ENCODE peak calls at places on chromosome 1, in eight cellular contexts. W is SK-N-SH, Q is transverse colon, M is breast epithelium, X is HL-60, D is Panc1, N is K562, A is stomach. P is an unnamed sample.

GRCh38 chr1:245721488-245721887 is 566.7 kb downstream of the KIF26B start:
- DNase-seq in W (no peak), Q (no peak), M (no peak), X (no peak), D (no peak), N (no peak), A (no peak), P (no peak)

GRCh38 chr1:247421074-247421473 is 5.1 kb downstream of the NLRP3 start:
- DNase-seq in W (no peak), Q (no peak), M (no peak), X (no peak), D (no peak), N (no peak), A (no peak), P (no peak)

GRCh38 chr1:16367968-16368910 is 1.2 kb downstream of the SZRD1 start:
- DNase-seq in W (no peak), Q (no peak), M (no peak), X (no peak), D (no peak), N (peak), A (no peak), P (no peak)

GRCh38 chr1:80427886-80428285 is 1372.8 kb upstream of the ADGRL2 start:
- DNase-seq in W (no peak), Q (no peak), M (no peak), X (no peak), D (no peak), N (no peak), A (no peak), P (no peak)

GRCh38 chr1:14466006-14466405 is 132.5 kb upstream of the KAZN start:
- DNase-seq in W (no peak), Q (no peak), M (no peak), X (no peak), D (no peak), N (no peak), A (no peak), P (no peak)

GRCh38 chr1:27000092-27000816 is 6.8 kb downstream of the TRNP1 start:
- DNase-seq in W (no peak), Q (no peak), M (no peak), X (no peak), D (no peak), N (no peak), A (no peak), P (no peak)

GRCh38 chr1:37795340-37796110 is 1.9 kb downstream of the MANEAL start:
- DNase-seq in W (peak), Q (peak), M (peak), X (peak), D (no peak), N (peak), A (peak), P (no peak)

GRCh38 chr1:17922833-17923232 is 167.7 kb downstream of the ACTL8 start:
- DNase-seq in W (peak), Q (peak), M (no peak), X (peak), D (no peak), N (peak), A (peak), P (no peak)

GRCh38 chr1:100443739-100444571 is 91.6 kb downstream of the CDC14A start:
- DNase-seq in W (no peak), Q (no peak), M (no peak), X (no peak), D (no peak), N (no peak), A (no peak), P (peak)

GRCh38 chr1:31637915-31638673 is 6.6 kb downstream of the PEF1 start:
- DNase-seq in W (no peak), Q (peak), M (no peak), X (no peak), D (no peak), N (no peak), A (no peak), P (no peak)

GRCh38 chr1:181676269-181676668 is 193.0 kb downstream of the CACNA1E start:
- DNase-seq in W (peak), Q (peak), M (no peak), X (peak), D (peak), N (peak), A (peak), P (no peak)

GRCh38 chr1:235343726-235344125 is 15.4 kb downstream of the GGPS1 start:
- DNase-seq in W (no peak), Q (no peak), M (no peak), X (no peak), D (no peak), N (no peak), A (no peak), P (no peak)

GRCh38 chr1:212186427-212187207 is 98.6 kb upstream of the PPP2R5A start:
- DNase-seq in W (no peak), Q (peak), M (no peak), X (peak), D (no peak), N (no peak), A (peak), P (no peak)

GRCh38 chr1:198927129-198927528 is 288.3 kb downstream of the PTPRC start:
- DNase-seq in W (no peak), Q (no peak), M (no peak), X (no peak), D (no peak), N (no peak), A (no peak), P (no peak)

GRCh38 chr1:193216920-193217319 is 30.5 kb upstream of the B3GALT2 start:
- DNase-seq in W (no peak), Q (no peak), M (no peak), X (no peak), D (no peak), N (no peak), A (no peak), P (no peak)

GRCh38 chr1:218165687-218166088 is 119.4 kb upstream of the RRP15 start:
- DNase-seq in W (no peak), Q (no peak), M (no peak), X (no peak), D (no peak), N (no peak), A (no peak), P (no peak)

GRCh38 chr1:198155253-198155652 is 1.5 kb upstream of the NEK7 start:
- DNase-seq in W (no peak), Q (no peak), M (no peak), X (no peak), D (no peak), N (no peak), A (no peak), P (no peak)

GRCh38 chr1:235763962-235764361 is 102.7 kb downstream of the LYST start:
- DNase-seq in W (no peak), Q (no peak), M (no peak), X (no peak), D (no peak), N (no peak), A (no peak), P (no peak)

GRCh38 chr1:232037774-232038388 is 411.3 kb downstream of the DISC1 start:
- DNase-seq in W (no peak), Q (no peak), M (no peak), X (no peak), D (no peak), N (no peak), A (no peak), P (no peak)

GRCh38 chr1:73998348-73998959 is 199.5 kb downstream of the LRRIQ3 start:
- DNase-seq in W (peak), Q (no peak), M (no peak), X (no peak), D (peak), N (no peak), A (no peak), P (no peak)

GRCh38 chr1:193629875-193630274 is 443.5 kb upstream of the B3GALT2 start:
- DNase-seq in W (no peak), Q (no peak), M (no peak), X (no peak), D (no peak), N (no peak), A (no peak), P (no peak)

GRCh38 chr1:229091721-229092136 is 179.2 kb upstream of the RAB4A start:
- DNase-seq in W (no peak), Q (no peak), M (no peak), X (no peak), D (no peak), N (no peak), A (peak), P (no peak)

GRCh38 chr1:55444660-55445059 is 229.5 kb upstream of the USP24 start:
- DNase-seq in W (no peak), Q (no peak), M (no peak), X (no peak), D (no peak), N (no peak), A (no peak), P (no peak)

GRCh38 chr1:55445416-55445815 is 230.3 kb upstream of the USP24 start:
- DNase-seq in W (no peak), Q (no peak), M (no peak), X (no peak), D (no peak), N (no peak), A (no peak), P (no peak)

GRCh38 chr1:55448261-55448660 is 233.1 kb upstream of the USP24 start:
- DNase-seq in W (no peak), Q (no peak), M (no peak), X (no peak), D (no peak), N (no peak), A (no peak), P (no peak)

GRCh38 chr1:55446351-55446750 is 231.2 kb upstream of the USP24 start:
- DNase-seq in W (no peak), Q (no peak), M (no peak), X (no peak), D (no peak), N (no peak), A (no peak), P (no peak)

GRCh38 chr1:55447488-55447887 is 232.3 kb upstream of the USP24 start:
- DNase-seq in W (no peak), Q (no peak), M (no peak), X (no peak), D (peak), N (no peak), A (no peak), P (no peak)
- H3K27ac ChIP-seq in W (no peak), Q (no peak), M (no peak), X (no peak), D (no peak), N (no peak), A (no peak), P (no peak)

GRCh38 chr1:52559875-52560274 is 7.0 kb upstream of the TUT4 start:
- DNase-seq in W (no peak), Q (no peak), M (no peak), X (no peak), D (no peak), N (no peak), A (no peak), P (no peak)
- TF ChIP-seq POLR2AphosphoS5 in W (no peak), Q (no peak), M (no peak), X (no peak), D (no peak), N (no peak), A (no peak), P (no peak)

DNA sequence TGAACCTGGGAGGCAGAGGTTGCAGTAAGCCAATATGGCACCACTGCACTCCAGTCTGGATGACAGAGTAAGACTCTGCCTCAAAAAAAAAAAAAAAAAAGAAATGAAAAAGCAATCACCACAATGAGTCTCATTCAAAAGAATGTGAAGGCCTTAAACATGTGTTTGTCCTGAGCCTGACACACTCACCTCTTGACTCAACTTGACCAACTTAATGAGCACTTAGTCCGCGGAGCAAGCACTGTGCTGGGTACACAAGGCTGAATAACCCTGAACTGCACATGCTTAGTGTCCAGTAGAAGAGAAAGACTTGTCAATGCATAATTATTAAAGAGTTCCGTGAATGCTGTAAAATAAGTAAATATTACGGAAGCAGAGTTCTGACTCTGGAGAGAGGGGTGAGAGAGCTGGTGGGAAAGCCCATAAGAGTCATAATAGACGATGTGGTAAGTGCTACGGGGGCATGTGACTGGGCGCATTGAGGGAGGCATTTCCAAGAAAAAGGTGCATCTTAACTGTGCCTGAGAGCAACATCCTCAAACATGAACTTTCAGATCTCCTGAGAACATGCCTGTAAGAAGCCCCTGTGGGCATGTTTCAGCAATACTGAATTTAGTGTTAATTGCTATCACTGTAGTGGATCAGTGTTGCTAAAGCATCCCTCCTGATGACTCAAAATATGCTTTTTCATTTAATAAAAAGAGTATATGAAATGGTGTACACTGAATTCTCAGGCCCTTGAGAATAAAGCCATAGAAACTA is 27.2 kb downstream of the MCOLN2 start:
- DNase-seq in W (no peak), Q (no peak), M (no peak), X (no peak), D (no peak), N (no peak), A (no peak), P (no peak)
- H3K27ac ChIP-seq in W (no peak), Q (no peak), M (no peak), X (no peak), D (no peak), N (no peak), A (no peak), P (no peak)

DNA sequence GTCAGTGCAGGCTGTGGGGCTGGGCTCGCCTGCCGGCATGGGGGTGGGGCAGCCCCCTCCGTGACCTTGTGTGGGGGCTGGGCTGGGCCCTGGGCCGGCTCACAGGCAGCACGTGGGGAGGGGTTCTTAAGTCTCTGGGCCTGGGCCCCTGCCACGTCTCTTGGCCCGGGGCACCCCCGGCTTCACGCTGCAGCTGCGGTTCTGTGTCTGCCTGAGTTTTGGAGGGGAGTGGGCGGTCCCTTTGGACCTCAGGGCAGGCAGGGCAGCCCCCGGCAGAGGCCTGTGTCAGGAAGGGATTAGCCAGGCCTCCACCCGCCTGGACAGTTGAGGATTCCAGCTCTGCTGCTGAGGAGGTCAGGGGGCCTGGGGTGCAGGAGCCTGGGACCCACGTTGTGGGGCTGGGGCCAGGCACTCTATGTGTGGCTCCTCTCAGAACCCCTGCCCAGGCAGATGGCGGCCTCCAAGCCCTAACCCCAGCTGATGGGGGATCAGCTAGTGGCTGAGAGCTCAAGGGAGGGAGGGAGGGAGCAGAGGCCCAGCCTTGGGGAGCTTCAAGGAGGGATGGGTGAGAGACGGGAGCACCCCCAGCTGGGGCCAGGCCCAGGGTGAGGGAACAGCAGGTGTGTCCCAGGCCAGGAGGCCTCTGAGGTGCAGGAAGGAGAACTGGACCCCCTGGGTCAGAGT is 1.8 kb upstream of the PLCH2 start:
- DNase-seq in W (peak), Q (no peak), M (no peak), X (no peak), D (no peak), N (peak), A (no peak), P (no peak)
- TF ChIP-seq POLR2AphosphoS5 in W (no peak), Q (no peak), M (no peak), X (no peak), D (no peak), N (no peak), A (no peak), P (no peak)

DNA sequence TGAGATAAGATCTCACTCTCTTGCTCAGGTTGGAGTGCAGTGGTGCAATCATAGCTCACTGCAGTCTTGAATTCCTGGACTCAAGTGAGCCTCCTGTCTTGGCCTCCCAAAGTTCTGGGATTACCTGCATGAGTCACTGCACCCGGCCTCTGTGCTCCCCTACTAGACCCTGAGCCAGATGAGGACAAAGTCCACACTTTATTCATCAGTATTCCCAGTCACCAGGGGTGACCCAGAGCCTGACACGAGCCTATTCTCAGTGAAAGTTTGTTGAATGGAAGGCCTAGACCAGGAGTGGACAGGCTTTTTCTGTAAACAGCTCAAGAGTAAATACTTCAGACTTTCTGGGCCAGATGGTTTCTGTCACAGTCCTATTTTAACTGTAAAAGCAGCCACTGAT is 68.2 kb downstream of the MAB21L3 start:
- DNase-seq in W (no peak), Q (peak), M (no peak), X (no peak), D (no peak), N (no peak), A (no peak), P (no peak)
- H3K27ac ChIP-seq in W (no peak), Q (peak), M (no peak), X (no peak), D (no peak), N (no peak), A (no peak), P (no peak)

DNA sequence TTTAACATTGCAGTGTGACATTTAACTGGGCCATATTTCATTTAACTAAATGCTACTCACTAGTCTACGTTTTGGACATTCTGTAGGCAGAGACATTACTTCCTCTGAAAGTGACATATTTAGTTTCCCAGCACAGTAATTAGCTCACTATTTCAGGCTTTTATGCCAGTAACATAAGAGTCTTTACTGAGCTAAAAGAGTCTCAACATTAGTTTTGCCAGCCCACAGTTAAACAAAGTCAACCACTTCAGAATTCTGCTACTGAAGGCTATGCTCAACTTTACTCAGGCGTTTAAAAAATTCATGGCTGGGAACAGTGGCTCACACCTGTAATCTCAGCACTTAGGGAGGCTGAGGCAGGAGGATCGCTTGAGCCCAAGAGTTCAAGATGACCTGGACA is 2.7 kb upstream of the TNFRSF9 start:
- DNase-seq in W (no peak), Q (no peak), M (no peak), X (no peak), D (no peak), N (no peak), A (no peak), P (no peak)
- TF ChIP-seq POLR2AphosphoS5 in W (no peak), Q (no peak), M (no peak), X (no peak), D (no peak), N (no peak), A (no peak), P (no peak)

DNA sequence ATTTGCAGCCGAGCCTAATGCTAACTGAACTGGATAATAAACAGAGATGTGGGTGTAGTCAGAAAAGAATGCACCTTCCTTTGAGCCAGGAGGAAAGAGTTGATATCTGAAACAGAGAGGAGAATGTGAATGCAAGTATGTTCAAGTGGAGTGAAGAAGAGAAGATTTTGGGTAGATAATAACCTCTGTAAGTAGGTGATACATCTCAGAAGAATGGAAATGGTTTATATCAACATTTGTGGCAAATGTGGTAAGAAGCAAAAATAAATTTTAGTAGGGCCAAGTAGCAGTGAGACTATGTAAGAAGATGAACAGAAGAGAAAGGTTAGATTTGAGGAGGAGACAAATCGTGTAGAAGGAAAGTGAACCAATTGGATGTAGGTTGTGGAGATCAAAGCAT is 1.7 kb upstream of the DNTTIP2 start:
- DNase-seq in W (no peak), Q (no peak), M (no peak), X (no peak), D (no peak), N (no peak), A (no peak), P (no peak)
- H3K27ac ChIP-seq in W (no peak), Q (no peak), M (no peak), X (no peak), D (no peak), N (no peak), A (no peak), P (no peak)

DNA sequence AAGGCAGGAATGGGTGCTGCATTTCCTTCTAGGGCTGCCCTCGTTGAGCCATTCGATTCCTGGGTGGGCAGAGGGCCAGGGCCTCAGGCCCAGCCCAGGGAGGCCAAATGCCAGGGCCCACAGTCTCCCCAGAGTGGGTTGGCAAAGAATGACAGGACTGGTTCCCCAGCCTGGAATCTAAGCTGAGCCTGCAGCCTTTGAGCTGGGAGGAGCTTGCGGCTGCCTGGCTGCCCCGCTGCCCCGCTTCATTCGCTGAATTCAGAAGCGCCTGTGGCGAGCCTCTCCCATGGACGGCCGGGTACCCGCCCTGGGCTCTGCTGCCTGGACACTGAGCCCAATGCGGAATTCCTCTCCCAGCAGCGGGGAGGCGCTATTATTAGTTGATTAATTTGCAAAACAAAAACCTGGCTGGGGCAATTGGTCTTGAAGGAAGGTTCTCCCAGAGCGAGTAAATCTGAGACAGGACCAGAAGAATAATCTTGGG is 32.3 kb upstream of the TARDBP start:
- DNase-seq in W (no peak), Q (peak), M (peak), X (no peak), D (no peak), N (no peak), A (peak), P (peak)
- TF ChIP-seq POLR2AphosphoS5 in W (no peak), Q (no peak), M (peak), X (no peak), D (no peak), N (no peak), A (peak), P (no peak)